ENCODE peak calls at places on chromosomes 5 and 9, in four cellular contexts. V is tibial nerve, S is GM23338, P is Panc1. M is an unnamed sample.

GRCh38 chr5:19630875-19631274 is 357.1 kb downstream of the CDH18 start:
- DNase-seq in P (no peak), S (no peak), V (no peak), M (no peak)

GRCh38 chr9:31519011-31519410 is 865.4 kb upstream of the ACO1 start:
- DNase-seq in P (no peak), V (no peak), S (peak), M (no peak)

GRCh38 chr5:64497390-64497789 is 8.4 kb upstream of the RGS7BP start:
- DNase-seq in S (peak), V (no peak), P (no peak), M (no peak)

GRCh38 chr5:81848368-81848767 is 97.5 kb upstream of the SSBP2 start:
- DNase-seq in P (no peak), S (no peak), V (no peak), M (no peak)

GRCh38 chr5:124663101-124663506 is 83.3 kb downstream of the ZNF608 start:
- DNase-seq in P (no peak), S (peak), V (no peak), M (no peak)

GRCh38 chr5:37721447-37721871 is 118.4 kb downstream of the GDNF start:
- DNase-seq in P (no peak), V (no peak), S (peak), M (no peak)

GRCh38 chr5:73381587-73382411 is 66.8 kb downstream of the FOXD1 start:
- DNase-seq in V (no peak), P (no peak), S (peak), M (no peak)

GRCh38 chr9:134364391-134365114 is 38.3 kb downstream of the RXRA start:
- DNase-seq in S (no peak), V (no peak), P (no peak), M (no peak)

GRCh38 chr9:128203024-128203841 is at the start of gene DNM1:
- DNase-seq in S (peak), V (no peak), P (no peak), M (no peak)

GRCh38 chr5:136424835-136425694 is 59.7 kb upstream of the TRPC7 start:
- DNase-seq in P (peak), V (peak), S (peak), M (no peak)

GRCh38 chr5:136427421-136427820 is 62.1 kb upstream of the TRPC7 start:
- DNase-seq in S (no peak), V (no peak), P (no peak), M (no peak)

GRCh38 chr5:136420168-136420916 is 55.0 kb upstream of the TRPC7 start:
- DNase-seq in P (no peak), V (no peak), S (peak), M (no peak)

GRCh38 chr5:136425914-136426313 is 60.6 kb upstream of the TRPC7 start:
- DNase-seq in P (no peak), V (no peak), S (no peak), M (no peak)
- H3K27ac ChIP-seq in P (no peak), V (no peak), S (no peak), M (no peak)

GRCh38 chr5:99156688-99157087 is 227.9 kb upstream of the CHD1 start:
- DNase-seq in S (no peak), P (no peak), V (no peak), M (no peak)
- H3K27ac ChIP-seq in S (no peak), P (no peak), V (no peak), M (no peak)

GRCh38 chr5:53250151-53250550 is 140.6 kb upstream of the MOCS2 start:
- DNase-seq in P (no peak), V (no peak), S (no peak), M (no peak)
- H3K27ac ChIP-seq in P (no peak), V (no peak), S (no peak), M (no peak)

DNA sequence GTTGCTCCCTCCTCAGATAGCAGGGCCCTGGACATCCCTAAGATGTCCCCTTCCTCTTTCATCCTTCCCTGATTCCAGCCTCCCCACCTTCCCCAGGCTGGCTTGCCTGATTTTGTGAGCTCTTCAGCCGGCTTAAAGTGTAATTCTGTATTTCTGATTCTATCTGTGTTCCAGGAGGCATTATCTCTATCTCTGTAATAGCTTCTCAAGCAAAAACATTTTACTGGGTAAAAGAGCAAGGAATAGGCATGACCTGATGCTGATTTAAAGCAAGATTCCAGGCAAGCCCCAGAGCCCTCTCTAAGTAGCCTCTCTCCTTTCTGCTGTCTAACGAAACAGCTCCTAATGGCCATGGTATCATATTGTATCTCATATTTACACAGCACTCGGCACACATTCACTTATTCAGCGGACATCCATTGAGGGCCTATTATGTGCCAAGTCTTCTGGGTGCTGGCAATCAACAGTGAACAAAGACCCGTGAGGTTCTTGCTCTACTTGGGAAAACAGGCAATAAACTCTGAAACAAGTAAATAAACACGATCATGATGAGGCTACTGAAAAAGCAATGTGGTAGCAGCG is 100.9 kb upstream of the MSX2 start:
- DNase-seq in V (no peak), P (no peak), S (no peak), M (no peak)
- H3K27ac ChIP-seq in V (no peak), P (no peak), S (no peak), M (no peak)

GRCh38 chr5:158511454-158511853 is 588.3 kb downstream of the EBF1 start:
- DNase-seq in S (no peak), P (no peak), V (no peak), M (no peak)
- H3K27ac ChIP-seq in S (no peak), P (no peak), V (no peak), M (no peak)

GRCh38 chr9:22052376-22052945 is 43.4 kb upstream of the CDKN2B start:
- DNase-seq in S (no peak), V (no peak), P (no peak), M (no peak)

GRCh38 chr9:22054529-22054928 is 45.4 kb upstream of the CDKN2B start:
- DNase-seq in P (no peak), S (no peak), V (no peak), M (no peak)

GRCh38 chr9:22055090-22055489 is 46.0 kb upstream of the CDKN2B start:
- DNase-seq in P (no peak), V (no peak), S (no peak), M (no peak)

GRCh38 chr9:22054076-22054475 is 45.0 kb upstream of the CDKN2B start:
- DNase-seq in P (no peak), V (no peak), S (no peak), M (no peak)

DNA sequence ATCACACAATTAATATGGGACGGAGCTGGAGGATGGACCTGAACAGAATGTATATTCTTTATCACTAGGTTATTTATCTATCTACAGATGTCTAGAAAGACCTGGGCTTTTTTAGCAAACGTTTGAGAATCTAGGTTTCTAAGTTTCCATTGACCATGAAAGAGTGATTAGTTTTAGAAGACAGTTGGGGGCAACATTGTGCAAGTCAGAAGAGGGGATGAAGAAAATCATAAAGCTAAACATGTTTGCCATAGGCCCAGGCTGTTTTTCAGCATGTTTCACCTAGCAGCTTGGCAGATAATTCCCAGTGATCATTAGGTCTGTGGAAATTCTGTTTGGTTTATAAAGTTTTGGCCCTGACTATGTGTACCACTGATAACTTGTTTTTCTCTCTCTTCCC is 44.1 kb upstream of the CDKN2B start:
- DNase-seq in V (no peak), P (no peak), S (no peak), M (no peak)
- H3K27ac ChIP-seq in V (no peak), P (no peak), S (no peak), M (no peak)

GRCh38 chr5:149435015-149435376 is 55.9 kb upstream of the IL17B start:
- DNase-seq in P (no peak), S (no peak), V (no peak), M (no peak)

GRCh38 chr5:149438711-149439132 is 59.6 kb upstream of the IL17B start:
- DNase-seq in P (no peak), V (no peak), S (no peak), M (no peak)

GRCh38 chr5:149438281-149438680 is 59.2 kb upstream of the IL17B start:
- DNase-seq in V (no peak), S (no peak), P (no peak), M (no peak)

GRCh38 chr5:149435660-149436059 is 56.6 kb upstream of the IL17B start:
- DNase-seq in S (no peak), P (no peak), V (no peak), M (no peak)

GRCh38 chr5:149437369-149438040 is 58.4 kb upstream of the IL17B start:
- DNase-seq in S (no peak), P (no peak), V (no peak), M (no peak)
- H3K27ac ChIP-seq in S (no peak), P (no peak), V (no peak), M (peak)

DNA sequence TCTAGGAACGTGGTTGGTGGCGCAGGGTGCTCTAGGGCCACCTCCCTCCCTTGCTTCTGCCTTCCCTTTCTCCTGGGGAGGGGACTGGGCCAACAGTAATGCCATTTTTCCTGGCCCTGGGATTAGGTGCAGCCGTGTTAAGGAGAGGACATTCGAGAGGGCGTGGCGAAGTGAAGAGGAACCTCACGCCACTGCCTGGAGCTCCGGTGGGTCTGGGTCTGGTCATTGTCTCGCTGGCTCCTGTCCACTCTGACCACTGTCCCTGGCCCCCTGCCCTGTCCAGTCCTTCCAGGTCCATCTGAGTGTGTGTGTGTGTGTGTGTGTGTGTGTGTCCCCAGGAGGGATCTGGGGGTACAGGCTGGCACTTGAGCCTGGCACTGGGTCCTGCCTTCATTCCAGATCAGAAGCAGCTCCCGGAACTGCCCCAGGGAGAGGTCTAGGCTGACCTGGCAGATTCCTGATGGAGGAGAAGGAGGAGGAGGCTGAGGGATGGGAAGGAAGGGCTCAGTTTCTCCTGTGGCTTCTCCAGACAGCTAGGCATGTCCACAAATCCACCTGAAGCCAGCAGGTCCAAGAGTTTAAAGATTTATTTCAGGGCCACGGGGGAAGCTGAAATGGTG is at the start of gene NDST1:
- DNase-seq in P (no peak), V (no peak), S (no peak), M (no peak)
- H3K27ac ChIP-seq in P (peak), V (peak), S (peak), M (peak)

GRCh38 chr9:136937186-136938001 is 7.1 kb downstream of the FBXW5 start:
- DNase-seq in P (no peak), S (no peak), V (no peak), M (no peak)

GRCh38 chr9:136936645-136937170 is 7.8 kb downstream of the FBXW5 start:
- DNase-seq in P (no peak), S (no peak), V (no peak), M (no peak)

GRCh38 chr9:136930014-136930413 is 14.5 kb downstream of the FBXW5 start:
- DNase-seq in P (no peak), V (no peak), S (no peak), M (no peak)

GRCh38 chr9:136931615-136932130 is 12.9 kb downstream of the FBXW5 start:
- DNase-seq in P (no peak), V (no peak), S (no peak), M (no peak)

GRCh38 chr9:136934247-136934646 is 10.3 kb downstream of the FBXW5 start:
- DNase-seq in V (no peak), S (no peak), P (no peak), M (no peak)
- H3K27ac ChIP-seq in V (no peak), S (peak), P (no peak), M (no peak)